ENCODE peak calls at places on chromosomes 3 and 15, in ten cellular contexts. F, S, K, A, O, J, H, X, B and U are unnamed samples.

GRCh38 chr3:43691120-43692002 is 623 bp downstream of the ABHD5 start:
- DNase-seq in B (peak), H (peak), S (peak), O (peak), A (no peak), F (no peak), X (no peak), J (peak), K (peak), U (peak)

GRCh38 chr15:34327906-34328305 is 9.7 kb downstream of the SLC12A6 start:
- DNase-seq in F (no peak), O (no peak), X (no peak), S (no peak), A (no peak), J (no peak), K (no peak), H (no peak), B (no peak), U (no peak)

GRCh38 chr15:31523655-31524049 is 197.0 kb downstream of the KLF13 start:
- DNase-seq in H (no peak), B (no peak), A (no peak), X (no peak), K (no peak), S (no peak), F (no peak), O (no peak), J (no peak), U (no peak)

GRCh38 chr3:131550562-131551188 is 47.9 kb upstream of the MRPL3 start:
- DNase-seq in X (no peak), A (no peak), H (no peak), J (no peak), F (no peak), K (no peak), O (no peak), S (no peak), B (no peak), U (no peak)

GRCh38 chr15:99706557-99707303 is 26.5 kb downstream of the LYSMD4 start:
- DNase-seq in X (no peak), H (no peak), B (no peak), S (peak), O (no peak), K (no peak), J (no peak), A (no peak), F (no peak), U (no peak)

GRCh38 chr15:89098281-89098680 is 10.0 kb downstream of the ABHD2 start:
- DNase-seq in B (no peak), A (no peak), H (no peak), O (no peak), F (no peak), K (no peak), S (no peak), J (no peak), X (no peak), U (no peak)

GRCh38 chr3:69178838-69179739 is 56.7 kb upstream of the LMOD3 start:
- DNase-seq in H (no peak), B (no peak), A (no peak), K (no peak), S (peak), F (no peak), O (no peak), X (no peak), J (peak), U (no peak)

GRCh38 chr3:172624999-172625398 is 85.9 kb downstream of the NCEH1 start:
- DNase-seq in J (no peak), S (no peak), B (no peak), A (no peak), X (no peak), F (no peak), O (no peak), K (no peak), H (no peak), U (no peak)

GRCh38 chr3:153927107-153927506 is 194.1 kb upstream of the ARHGEF26 start:
- DNase-seq in F (no peak), H (no peak), X (peak), S (peak), J (peak), O (no peak), A (no peak), B (no peak), K (no peak), U (peak)

GRCh38 chr3:52065264-52065756 is 8.9 kb upstream of the DUSP7 start:
- DNase-seq in J (no peak), F (no peak), K (no peak), S (no peak), B (no peak), X (no peak), A (peak), H (peak), O (no peak), U (no peak)

GRCh38 chr15:99438691-99439523 is 126.9 kb upstream of the MEF2A start:
- DNase-seq in F (no peak), B (no peak), S (peak), H (peak), X (no peak), K (no peak), J (no peak), O (peak), A (peak), U (peak)

GRCh38 chr3:161254861-161255260 is 33.8 kb downstream of the NMD3 start:
- DNase-seq in H (no peak), K (no peak), X (no peak), A (no peak), F (no peak), S (no peak), B (no peak), J (no peak), O (no peak), U (no peak)

GRCh38 chr15:101107101-101107500 is 144.7 kb downstream of the CHSY1 start:
- DNase-seq in S (no peak), B (no peak), A (no peak), H (no peak), O (peak), F (no peak), J (no peak), X (no peak), K (no peak), U (no peak)

GRCh38 chr15:100224206-100225185 is 117.3 kb downstream of the ADAMTS17 start:
- DNase-seq in J (no peak), S (no peak), X (no peak), O (peak), B (no peak), F (no peak), H (no peak), A (no peak), K (no peak), U (no peak)

GRCh38 chr3:79183496-79183895 is 584.3 kb downstream of the ROBO1 start:
- DNase-seq in J (no peak), K (no peak), B (no peak), A (no peak), S (no peak), X (no peak), H (no peak), O (no peak), F (no peak), U (no peak)

GRCh38 chr15:90887037-90887481 is 2.8 kb downstream of the FES start:
- DNase-seq in K (no peak), X (no peak), F (no peak), H (no peak), J (no peak), B (no peak), A (no peak), O (no peak), S (no peak), U (no peak)

GRCh38 chr3:128950223-128950938 is 43.5 kb downstream of the CFAP92 start:
- DNase-seq in F (no peak), O (no peak), S (peak), X (no peak), B (no peak), J (peak), K (no peak), A (no peak), H (no peak), U (peak)

GRCh38 chr3:40230382-40230781 is 79.1 kb upstream of the EIF1B start:
- DNase-seq in S (no peak), B (no peak), O (no peak), K (no peak), A (no peak), J (no peak), F (no peak), H (peak), X (no peak), U (no peak)

GRCh38 chr3:30538787-30539186 is 67.6 kb upstream of the TGFBR2 start:
- DNase-seq in X (no peak), J (peak), S (peak), A (no peak), B (no peak), O (no peak), F (no peak), H (no peak), K (no peak), U (peak)

GRCh38 chr3:43737001-43737440 is 46.3 kb downstream of the ABHD5 start:
- DNase-seq in X (no peak), K (no peak), B (no peak), J (no peak), F (no peak), O (peak), H (no peak), A (no peak), S (no peak), U (no peak)

GRCh38 chr3:12875857-12876451 is 34.6 kb upstream of the RPL32 start:
- DNase-seq in K (no peak), J (no peak), A (no peak), H (peak), O (peak), S (peak), F (peak), X (no peak), B (no peak), U (peak)

GRCh38 chr15:39362832-39363561 is 217.9 kb upstream of the THBS1 start:
- DNase-seq in O (no peak), H (no peak), B (no peak), F (no peak), X (peak), J (peak), S (peak), A (no peak), K (no peak), U (peak)